ENCODE peak calls at places on chromosomes 16 and 17, in ten cellular contexts. W is HTR-8/SVneo, Z is AG10803, E is iPS-NIHi11, G is ovary, L is AG04450, H is M059J, P is ACHN, N is amygdala, Q is astrocyte. B is an unnamed sample.

GRCh38 chr16:85884808-85885463 is 14.0 kb upstream of the IRF8 start:
- DNase-seq in W (no peak), G (no peak), Z (no peak), Q (no peak), L (no peak), H (no peak), E (no peak), N (no peak), P (no peak), B (no peak)

GRCh38 chr17:1153795-1154546 is 25.8 kb downstream of the ABR start:
- DNase-seq in G (peak), Q (peak), Z (peak), N (peak), L (peak), H (peak), E (peak), P (no peak), W (no peak), B (peak)

GRCh38 chr17:28989028-28989427 is 16.8 kb downstream of the SEZ6 start:
- DNase-seq in N (no peak), P (no peak), L (no peak), Q (no peak), E (no peak), W (no peak), G (no peak), Z (no peak), H (no peak), B (no peak)

GRCh38 chr17:1542316-1542715 is 20.3 kb downstream of the PITPNA start:
- DNase-seq in W (no peak), L (no peak), G (no peak), N (no peak), H (no peak), Q (no peak), E (no peak), P (no peak), Z (no peak), B (no peak)

GRCh38 chr17:30346211-30346831 is 12.5 kb upstream of the TMIGD1 start:
- DNase-seq in N (no peak), H (no peak), E (no peak), Q (no peak), L (no peak), Z (peak), P (no peak), G (no peak), W (no peak), B (no peak)

GRCh38 chr16:56870271-56870888 is 5.4 kb downstream of the SLC12A3 start:
- DNase-seq in L (no peak), G (no peak), W (no peak), E (no peak), H (no peak), N (no peak), Q (no peak), P (no peak), Z (no peak), B (no peak)

GRCh38 chr16:66549284-66550131 is at the start of gene TK2:
- DNase-seq in N (peak), Z (peak), L (peak), E (peak), W (peak), G (peak), P (peak), H (peak), Q (peak), B (no peak)

GRCh38 chr17:75684924-75685323 is 17.8 kb downstream of the SAP30BP start:
- DNase-seq in L (no peak), E (peak), Q (peak), G (no peak), H (no peak), Z (peak), P (no peak), N (no peak), W (no peak), B (no peak)

GRCh38 chr16:11130978-11131665 is 124.9 kb downstream of the SOCS1 start:
- DNase-seq in Q (no peak), G (no peak), E (no peak), N (no peak), H (no peak), L (no peak), W (no peak), Z (no peak), P (no peak), B (no peak)

GRCh38 chr17:35627417-35627816 is 40.3 kb downstream of the AP2B1 start:
- DNase-seq in W (no peak), N (no peak), Q (no peak), P (peak), G (no peak), E (no peak), H (no peak), L (no peak), Z (no peak), B (no peak)

GRCh38 chr17:19333736-19334290 is 28.7 kb downstream of the B9D1 start:
- DNase-seq in Q (no peak), P (no peak), N (no peak), L (no peak), W (no peak), Z (no peak), H (no peak), G (no peak), E (no peak), B (no peak)

GRCh38 chr17:27425991-27426390 is 30.3 kb upstream of the KSR1 start:
- DNase-seq in E (no peak), Q (no peak), P (no peak), H (no peak), Z (no peak), G (no peak), L (no peak), N (no peak), W (no peak), B (no peak)

GRCh38 chr16:5024632-5025031 is 9.1 kb downstream of the NAGPA start:
- DNase-seq in W (peak), E (no peak), G (no peak), N (no peak), L (no peak), Z (no peak), H (peak), Q (peak), P (peak), B (no peak)

GRCh38 chr16:84462296-84463210 is 41.9 kb downstream of the MEAK7 start:
- DNase-seq in N (no peak), Z (no peak), G (no peak), Q (no peak), H (peak), E (no peak), L (no peak), P (no peak), W (no peak), B (no peak)

GRCh38 chr16:72501739-72502653 is 330.0 kb upstream of the PMFBP1 start:
- DNase-seq in L (peak), G (peak), N (peak), W (peak), E (peak), Q (peak), H (peak), P (peak), Z (peak), B (peak)

GRCh38 chr16:13436641-13437423 is 483.1 kb upstream of the ERCC4 start:
- DNase-seq in L (no peak), H (peak), W (no peak), E (no peak), N (no peak), Z (peak), Q (peak), G (no peak), P (peak), B (no peak)

GRCh38 chr17:60383379-60383778 is 8.6 kb downstream of the USP32 start:
- DNase-seq in Q (no peak), Z (no peak), P (no peak), E (no peak), W (no peak), H (no peak), G (no peak), N (no peak), L (no peak), B (no peak)

GRCh38 chr17:64213995-64214507 is 49.0 kb downstream of the TEX2 start:
- DNase-seq in P (peak), Q (peak), N (no peak), W (no peak), Z (no peak), E (no peak), H (peak), G (no peak), L (no peak), B (no peak)